ENCODE peak calls at places on chromosomes 7 and 10, in nine cellular contexts. V is esophagus squamous epithelium, O is dorsolateral prefrontal cortex, D is right lobe of liver, H is choroid plexus epithelial cell, Y is left lung, Z is neuronal stem cell, A is IMR-90, J is GM12865. S is an unnamed sample.

GRCh38 chr7:22185559-22185958 is 171.4 kb downstream of the RAPGEF5 start:
- DNase-seq in V (no peak), O (no peak), D (no peak), H (no peak), Y (no peak), Z (no peak), A (no peak), J (no peak), S (no peak)

GRCh38 chr10:121695731-121696464 is 97.7 kb upstream of the FGFR2 start:
- DNase-seq in V (no peak), O (no peak), D (no peak), H (no peak), Y (no peak), Z (no peak), A (no peak), J (no peak), S (peak; percentile 70)

GRCh38 chr10:5589071-5589962 is 64.6 kb downstream of the CALML3 start:
- DNase-seq in V (no peak), O (peak; percentile 17), D (no peak), H (no peak), Y (peak; percentile 40), Z (no peak), A (no peak), J (no peak), S (peak; percentile 27)

GRCh38 chr7:17625038-17625437 is 315.3 kb downstream of the SNX13 start:
- DNase-seq in V (no peak), O (no peak), D (no peak), H (peak; percentile 79), Y (no peak), Z (no peak), A (peak; percentile 95), J (no peak), S (peak; percentile 74)

GRCh38 chr7:108132551-108133265 is 2.5 kb upstream of the LAMB4 start:
- DNase-seq in V (no peak), O (no peak), D (no peak), H (no peak), Y (no peak), Z (peak; percentile 67), A (no peak), J (no peak), S (peak; percentile 95)

GRCh38 chr7:77858278-77858677 is 59.7 kb downstream of the PHTF2 start:
- DNase-seq in V (no peak), O (no peak), D (no peak), H (no peak), Y (no peak), Z (no peak), A (no peak), J (peak; percentile 44), S (no peak)

GRCh38 chr10:49348593-49348992 is 47.3 kb downstream of the DRGX start:
- DNase-seq in V (no peak), O (no peak), D (no peak), H (no peak), Y (no peak), Z (no peak), A (no peak), J (no peak), S (no peak)

GRCh38 chr7:71695189-71695588 is 563.2 kb downstream of the GALNT17 start:
- DNase-seq in V (no peak), O (no peak), D (no peak), H (no peak), Y (no peak), Z (no peak), A (no peak), J (no peak), S (no peak)

GRCh38 chr7:139058963-139059362 is 23.1 kb upstream of the ZC3HAV1L start:
- DNase-seq in V (no peak), O (no peak), D (no peak), H (peak; percentile 28), Y (no peak), Z (no peak), A (peak; percentile 23), J (no peak), S (no peak)

GRCh38 chr10:4227581-4227980 is 442.6 kb upstream of the KLF6 start:
- DNase-seq in V (no peak), O (no peak), D (no peak), H (no peak), Y (no peak), Z (no peak), A (no peak), J (no peak), S (no peak)

GRCh38 chr7:55964802-55965470 is 551 bp downstream of the NIPSNAP2 start:
- DNase-seq in V (no peak), O (peak; percentile 51), D (peak; percentile 95), H (peak; percentile 52), Y (peak; percentile 97), Z (peak; percentile 42), A (peak; percentile 19), J (peak; percentile 84), S (peak; percentile 36)

GRCh38 chr7:44959433-44959951 is 19.3 kb downstream of the MYO1G start:
- DNase-seq in V (no peak), O (no peak), D (no peak), H (no peak), Y (no peak), Z (no peak), A (peak; percentile 40), J (peak; percentile 48), S (peak; percentile 91)

GRCh38 chr10:20257422-20257821 is 441.2 kb downstream of the PLXDC2 start:
- DNase-seq in V (no peak), O (no peak), D (no peak), H (no peak), Y (no peak), Z (no peak), A (no peak), J (no peak), S (peak; percentile 22)

GRCh38 chr10:121608669-121609190 is 10.5 kb upstream of the FGFR2 start:
- DNase-seq in V (no peak), O (no peak), D (peak; percentile 60), H (no peak), Y (peak; percentile 86), Z (no peak), A (no peak), J (peak; percentile 18), S (peak; percentile 53)

GRCh38 chr10:43043773-43044394 is 33.0 kb upstream of the RET start:
- DNase-seq in V (no peak), O (no peak), D (peak; percentile 28), H (no peak), Y (no peak), Z (no peak), A (no peak), J (no peak), S (no peak)

GRCh38 chr10:15200626-15201025 is 32.1 kb upstream of the NMT2 start:
- DNase-seq in V (no peak), O (no peak), D (no peak), H (peak; percentile 82), Y (no peak), Z (no peak), A (peak; percentile 80), J (no peak), S (peak; percentile 78)

GRCh38 chr10:43111101-43111500 is 27.1 kb upstream of the CSGALNACT2 start:
- DNase-seq in V (no peak), O (no peak), D (no peak), H (no peak), Y (peak; percentile 77), Z (no peak), A (no peak), J (no peak), S (no peak)

GRCh38 chr7:47470567-47471357 is 111.1 kb downstream of the TNS3 start:
- DNase-seq in V (no peak), O (no peak), D (peak; percentile 84), H (no peak), Y (no peak), Z (no peak), A (no peak), J (no peak), S (no peak)

GRCh38 chr7:98856021-98856422 is 13.8 kb downstream of the TMEM130 start:
- DNase-seq in V (no peak), O (no peak), D (no peak), H (peak; percentile 34), Y (peak; percentile 41), Z (no peak), A (peak; percentile 48), J (no peak), S (peak; percentile 36)

GRCh38 chr7:74483402-74484336 is 30.0 kb downstream of the GTF2IRD1 start:
- DNase-seq in V (no peak), O (no peak), D (peak; percentile 51), H (peak; percentile 62), Y (no peak), Z (no peak), A (peak; percentile 67), J (no peak), S (peak; percentile 54)
- H3K4me3 ChIP-seq in V (no peak overlapping the region), O (no peak overlapping the region), D (no peak overlapping the region), H (no peak overlapping the region), Y (no peak overlapping the region), Z (no peak overlapping the region), A (no peak overlapping the region), J (no peak overlapping the region), S (no peak overlapping the region)

DNA sequence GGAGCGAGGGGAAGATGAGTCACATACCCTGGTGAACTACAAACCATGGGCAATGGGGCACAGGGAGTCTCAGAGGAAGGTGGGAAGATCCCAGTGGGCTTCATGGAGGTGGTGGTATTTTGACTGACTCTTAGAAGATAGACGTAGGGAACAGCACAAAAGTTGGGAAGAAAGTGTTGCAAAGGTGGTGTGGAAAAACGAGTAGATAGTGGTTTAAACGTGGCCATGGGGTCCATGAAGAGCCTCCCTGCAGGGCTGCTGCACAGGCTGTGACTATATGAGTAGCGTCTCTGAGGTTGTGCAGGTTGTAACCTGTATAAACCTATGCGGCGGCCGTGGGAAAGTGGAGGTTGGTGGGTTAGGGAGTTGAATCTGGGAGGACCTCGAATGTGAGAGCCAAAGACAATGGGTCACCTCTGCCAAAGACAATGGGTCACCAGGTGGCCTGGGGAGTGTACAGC is 13.8 kb downstream of the LZTS2 start:
- DNase-seq in V (no peak), O (no peak), D (no peak), H (no peak), Y (no peak), Z (no peak), A (no peak), J (no peak), S (peak; percentile 67)
- H3K4me3 ChIP-seq in V (no peak overlapping the region), O (peak overlapping the region; percentile 26), D (no peak overlapping the region), H (no peak overlapping the region), Y (no peak overlapping the region), Z (no peak overlapping the region), A (no peak overlapping the region), J (no peak overlapping the region), S (no peak overlapping the region)

GRCh38 chr7:100088095-100088620 is 611 bp upstream of the COPS6 start:
- DNase-seq in V (no peak), O (no peak), D (no peak), H (no peak), Y (no peak), Z (no peak), A (no peak), J (no peak), S (no peak)
- H3K4me3 ChIP-seq in V (peak overlapping the region; percentile 83), O (peak overlapping the region; percentile 91), D (peak overlapping the region; percentile 97), H (peak overlapping the region; percentile 92), Y (peak overlapping the region; percentile 88), Z (peak overlapping the region; percentile 95), A (peak overlapping the region; percentile 97), J (peak overlapping the region; percentile 88), S (peak overlapping the region; percentile 93)

DNA sequence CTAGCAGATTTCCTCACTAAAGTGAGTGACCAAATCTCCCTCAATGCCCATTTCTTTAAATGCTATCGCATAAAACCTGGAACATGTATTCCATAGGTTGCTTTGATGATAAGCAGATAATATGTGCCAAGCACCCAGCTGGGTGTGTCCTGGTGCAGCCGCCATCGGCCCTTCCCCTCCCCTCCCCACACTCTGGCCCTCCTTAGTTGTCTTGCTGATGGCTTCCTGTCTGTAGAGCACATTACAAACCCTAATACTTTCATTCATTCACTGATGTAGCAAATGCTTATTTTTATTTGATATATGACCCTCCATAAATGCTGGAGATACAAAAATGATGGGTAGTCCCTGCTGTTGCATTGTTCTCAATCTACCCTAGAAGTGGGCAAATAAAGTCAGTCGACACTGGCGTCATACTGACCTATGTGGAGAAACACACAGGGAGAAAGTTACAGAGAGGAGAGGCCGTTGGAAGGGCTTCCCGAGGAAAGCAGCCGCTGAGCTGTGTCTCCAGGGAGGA is 26.2 kb downstream of the ST8SIA6 start:
- DNase-seq in V (no peak), O (no peak), D (no peak), H (no peak), Y (no peak), Z (no peak), A (no peak), J (no peak), S (no peak)
- H3K4me3 ChIP-seq in V (no peak overlapping the region), O (no peak overlapping the region), D (no peak overlapping the region), H (no peak overlapping the region), Y (no peak overlapping the region), Z (no peak overlapping the region), A (no peak overlapping the region), J (no peak overlapping the region), S (no peak overlapping the region)